ENCODE peak calls at places on chromosomes 7 and 10, in four cellular contexts. One of them, this sample, is unnamed. For H3K9me3, the result is how much of the 10 kb centered on the place peaks cover.

GRCh38 chr7:108455833-108456677 is at the start of gene NRCAM:
- DNase-seq in GM12878: no peak
- DNase-seq in upper lobe of left lung: no peak
- DNase-seq in cardiac muscle cell: peak
- DNase-seq in this sample: peak

GRCh38 chr7:107045980-107046379 is 1.5 kb downstream of the PRKAR2B start:
- DNase-seq in cardiac muscle cell: peak
- DNase-seq in GM12878: no peak
- DNase-seq in upper lobe of left lung: no peak
- DNase-seq in this sample: no peak

GRCh38 chr7:138559448-138559847 is 99.4 kb downstream of the TRIM24 start:
- DNase-seq in GM12878: no peak
- DNase-seq in cardiac muscle cell: no peak
- DNase-seq in upper lobe of left lung: no peak
- DNase-seq in this sample: no peak

GRCh38 chr10:125797999-125798662 is 22.5 kb upstream of the MMP21 start:
- DNase-seq in upper lobe of left lung: no peak
- DNase-seq in cardiac muscle cell: no peak
- DNase-seq in GM12878: no peak
- DNase-seq in this sample: no peak

GRCh38 chr10:68981074-68981473 is 7.5 kb upstream of the KIFBP start:
- DNase-seq in upper lobe of left lung: no peak
- DNase-seq in GM12878: no peak
- DNase-seq in cardiac muscle cell: peak
- DNase-seq in this sample: no peak

GRCh38 chr7:114574384-114574783 is 159.8 kb downstream of the FOXP2 start:
- DNase-seq in GM12878: no peak
- DNase-seq in upper lobe of left lung: no peak
- DNase-seq in cardiac muscle cell: peak
- DNase-seq in this sample: no peak

GRCh38 chr7:70093496-70093895 is 495.2 kb downstream of the AUTS2 start:
- DNase-seq in upper lobe of left lung: no peak
- DNase-seq in cardiac muscle cell: peak
- DNase-seq in GM12878: no peak
- DNase-seq in this sample: no peak

GRCh38 chr7:111076205-111076604 is 14.7 kb upstream of the LRRN3 start:
- DNase-seq in GM12878: no peak
- DNase-seq in upper lobe of left lung: no peak
- DNase-seq in cardiac muscle cell: no peak
- DNase-seq in this sample: no peak

GRCh38 chr7:11437987-11438386 is 394.0 kb downstream of the THSD7A start:
- DNase-seq in cardiac muscle cell: peak
- DNase-seq in GM12878: no peak
- DNase-seq in upper lobe of left lung: no peak
- DNase-seq in this sample: no peak

DNA sequence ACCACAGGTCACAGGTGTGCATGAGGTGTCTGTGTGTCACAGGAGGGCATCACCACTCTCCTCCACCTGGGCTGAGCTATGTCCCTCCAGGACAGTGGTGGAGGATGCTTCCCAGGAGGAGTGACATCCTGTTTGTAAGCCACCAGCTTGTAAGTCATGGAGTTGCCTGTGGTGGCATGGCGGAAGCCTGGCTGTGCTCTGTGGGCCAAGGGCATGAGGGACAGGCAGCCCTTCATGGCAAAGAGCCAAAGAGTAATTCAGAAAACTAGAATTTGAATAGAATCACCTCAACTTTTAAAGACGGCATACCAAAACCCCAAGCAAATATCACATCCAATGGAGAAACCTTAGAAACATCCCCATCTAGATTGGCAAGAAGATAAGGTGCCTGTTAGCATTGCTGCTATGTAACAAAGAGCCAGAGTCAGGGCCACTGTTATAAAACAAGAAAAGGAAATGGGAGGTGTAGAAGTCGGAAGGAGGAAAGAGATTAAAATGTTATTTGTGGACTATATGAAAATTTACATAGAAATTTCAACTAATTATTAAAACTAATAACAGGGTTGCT is 52.1 kb downstream of the AOC1 start:
- DNase-seq in upper lobe of left lung: no peak
- DNase-seq in cardiac muscle cell: no peak
- DNase-seq in GM12878: no peak
- DNase-seq in this sample: no peak
- H3K27ac ChIP-seq in upper lobe of left lung: no peak
- H3K27ac ChIP-seq in cardiac muscle cell: no peak
- H3K27ac ChIP-seq in GM12878: no peak
- H3K27ac ChIP-seq in this sample: no peak

DNA sequence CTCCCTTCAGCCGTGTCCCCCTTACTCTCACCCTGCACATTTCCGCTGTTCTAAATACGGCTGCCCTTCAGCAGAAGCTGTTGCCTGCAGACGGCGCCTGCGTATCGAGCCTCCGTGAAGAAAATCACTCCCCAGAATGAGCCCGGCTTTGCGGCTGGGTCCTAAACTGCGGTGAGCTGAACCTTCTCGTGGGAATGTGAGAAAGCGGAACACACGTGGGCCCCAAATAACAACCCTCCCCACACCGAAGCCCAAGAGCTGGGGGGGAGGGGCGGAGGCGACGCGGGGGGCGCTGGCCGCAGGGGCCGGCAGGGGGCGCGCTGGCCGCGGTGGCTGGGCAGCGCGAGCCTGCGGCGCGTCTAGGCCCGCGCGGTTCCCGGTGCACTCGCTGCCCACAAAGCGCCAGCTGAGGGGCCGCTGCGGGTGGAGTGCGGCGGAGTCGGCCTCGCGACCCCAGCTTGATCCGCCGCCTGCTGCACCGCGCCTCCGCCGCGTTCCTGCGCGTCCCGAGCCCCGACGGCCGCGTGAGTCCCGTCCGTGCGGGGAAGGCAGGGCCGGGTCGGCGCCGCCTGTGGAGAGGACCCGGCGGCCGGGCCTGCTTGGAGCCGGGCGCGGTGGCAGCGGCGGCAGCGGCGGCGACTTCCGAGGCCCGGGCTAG is at the start of gene ZNF398:
- DNase-seq in upper lobe of left lung: peak
- DNase-seq in GM12878: peak
- DNase-seq in cardiac muscle cell: peak
- DNase-seq in this sample: peak
- TF ChIP-seq CTCF in upper lobe of left lung: peak
- TF ChIP-seq CTCF in GM12878: peak
- TF ChIP-seq CTCF in cardiac muscle cell: peak
- TF ChIP-seq CTCF in this sample: peak

DNA sequence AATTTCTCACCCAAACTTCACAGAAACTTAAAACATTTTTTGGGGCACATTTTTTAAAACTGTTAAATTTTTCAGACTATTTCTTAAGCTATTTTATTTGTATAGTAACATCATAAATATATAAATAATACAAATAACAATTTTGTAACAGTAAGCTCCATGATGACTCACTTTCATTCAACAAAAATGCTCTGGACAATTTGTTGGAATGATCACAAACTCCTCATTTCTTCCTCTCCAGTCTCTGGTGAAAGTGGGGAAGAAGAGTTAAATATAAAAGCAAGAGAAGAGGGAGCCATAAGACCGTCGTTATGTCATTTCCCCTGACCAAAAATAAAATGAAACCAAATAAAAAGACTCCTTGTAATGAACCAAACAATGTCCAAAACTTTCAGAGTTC is 162.4 kb downstream of the AGMO start:
- DNase-seq in cardiac muscle cell: peak
- DNase-seq in upper lobe of left lung: no peak
- DNase-seq in GM12878: no peak
- DNase-seq in this sample: no peak
- H3K9me3 ChIP-seq in cardiac muscle cell: under half
- H3K9me3 ChIP-seq in upper lobe of left lung: under half
- H3K9me3 ChIP-seq in GM12878: under half
- H3K9me3 ChIP-seq in this sample: under half

DNA sequence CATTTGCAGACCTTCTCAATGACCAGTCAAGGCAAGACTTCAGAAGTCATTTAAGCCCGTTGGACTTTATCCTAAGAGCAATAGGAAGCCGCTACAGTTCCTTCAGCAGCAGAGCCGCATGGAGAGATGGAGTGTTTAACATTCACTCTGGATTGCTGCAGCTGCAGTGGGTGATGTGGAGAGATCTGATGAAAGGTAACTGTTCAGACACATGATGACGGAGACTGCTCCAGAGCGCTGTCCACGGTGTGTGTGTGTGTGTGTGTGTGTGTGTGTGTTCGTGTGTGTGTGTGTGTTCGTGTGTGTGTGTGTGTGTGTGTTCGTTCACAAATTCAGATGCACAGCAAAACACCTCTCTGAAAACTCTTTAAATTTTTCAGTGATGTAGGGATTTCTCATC is 37.0 kb downstream of the SEC61G start:
- DNase-seq in cardiac muscle cell: no peak
- DNase-seq in upper lobe of left lung: no peak
- DNase-seq in GM12878: no peak
- DNase-seq in this sample: no peak
- H3K27ac ChIP-seq in cardiac muscle cell: no peak
- H3K27ac ChIP-seq in upper lobe of left lung: no peak
- H3K27ac ChIP-seq in GM12878: no peak
- H3K27ac ChIP-seq in this sample: no peak

GRCh38 chr10:86248062-86248461 is 118.5 kb downstream of the GRID1 start:
- DNase-seq in cardiac muscle cell: no peak
- DNase-seq in GM12878: no peak
- DNase-seq in upper lobe of left lung: no peak
- DNase-seq in this sample: no peak

GRCh38 chr10:86247588-86247987 is 119.0 kb downstream of the GRID1 start:
- DNase-seq in upper lobe of left lung: no peak
- DNase-seq in cardiac muscle cell: no peak
- DNase-seq in GM12878: no peak
- DNase-seq in this sample: no peak

GRCh38 chr10:86251426-86251825 is 115.2 kb downstream of the GRID1 start:
- DNase-seq in GM12878: no peak
- DNase-seq in cardiac muscle cell: no peak
- DNase-seq in upper lobe of left lung: peak
- DNase-seq in this sample: no peak

GRCh38 chr10:86250399-86250798 is 116.2 kb downstream of the GRID1 start:
- DNase-seq in cardiac muscle cell: no peak
- DNase-seq in upper lobe of left lung: peak
- DNase-seq in GM12878: no peak
- DNase-seq in this sample: no peak

DNA sequence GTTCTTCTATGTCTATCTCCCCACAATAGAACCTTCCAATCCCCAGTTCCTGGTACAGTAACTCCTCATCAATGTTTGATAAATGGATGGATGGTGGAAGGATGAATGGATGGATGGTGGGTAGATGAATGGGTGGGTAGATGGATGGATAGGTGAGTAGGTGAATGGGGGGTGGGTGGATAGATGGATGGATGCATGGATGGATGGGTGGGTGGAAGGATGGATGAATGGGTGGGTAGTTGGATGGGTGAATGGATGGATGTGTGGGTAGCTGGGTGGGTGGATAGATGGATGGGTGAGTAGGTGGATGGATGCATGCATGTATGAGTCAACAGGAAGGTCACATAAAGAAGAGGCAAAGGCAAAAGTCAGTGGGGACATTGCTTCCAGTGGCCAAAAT is 116.8 kb downstream of the GRID1 start:
- DNase-seq in upper lobe of left lung: no peak
- DNase-seq in cardiac muscle cell: no peak
- DNase-seq in GM12878: no peak
- DNase-seq in this sample: no peak
- TF ChIP-seq CTCF in upper lobe of left lung: no peak
- TF ChIP-seq CTCF in cardiac muscle cell: no peak
- TF ChIP-seq CTCF in GM12878: no peak
- TF ChIP-seq CTCF in this sample: no peak

GRCh38 chr7:57250801-57251200 is 118.6 kb upstream of the ZNF479 start:
- DNase-seq in upper lobe of left lung: no peak
- DNase-seq in GM12878: no peak
- DNase-seq in cardiac muscle cell: no peak
- DNase-seq in this sample: no peak

DNA sequence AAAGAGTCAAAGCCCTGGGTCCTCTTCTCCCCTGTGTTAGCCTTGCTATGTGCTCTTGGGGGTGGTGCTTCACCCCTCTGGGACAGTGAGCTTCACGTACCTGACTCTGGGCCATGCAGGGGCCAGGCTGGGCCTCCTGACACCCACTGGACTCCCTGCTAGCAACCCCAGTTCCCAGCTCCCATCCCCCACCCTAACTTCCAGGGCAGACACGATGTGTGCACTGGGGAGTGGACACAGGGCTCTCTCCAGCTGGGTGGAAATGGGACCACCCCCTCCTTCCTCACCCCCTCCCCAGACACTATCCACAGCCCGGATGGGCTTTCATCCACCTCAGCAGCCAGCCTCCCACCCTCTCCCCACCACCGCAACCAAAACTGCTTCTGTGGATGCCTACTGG is 113.0 kb upstream of the ZNF479 start:
- DNase-seq in upper lobe of left lung: no peak
- DNase-seq in cardiac muscle cell: no peak
- DNase-seq in GM12878: no peak
- DNase-seq in this sample: no peak
- H3K9me3 ChIP-seq in upper lobe of left lung: under half
- H3K9me3 ChIP-seq in cardiac muscle cell: under half
- H3K9me3 ChIP-seq in GM12878: under half
- H3K9me3 ChIP-seq in this sample: under half

GRCh38 chr7:16794990-16795389 is 9.8 kb downstream of the AGR2 start:
- DNase-seq in cardiac muscle cell: no peak
- DNase-seq in upper lobe of left lung: no peak
- DNase-seq in GM12878: no peak
- DNase-seq in this sample: no peak
- H3K27ac ChIP-seq in cardiac muscle cell: no peak
- H3K27ac ChIP-seq in upper lobe of left lung: no peak
- H3K27ac ChIP-seq in GM12878: no peak
- H3K27ac ChIP-seq in this sample: no peak

This sample was measured in CD4-positive, alpha-beta T cell.